ENCODE peak calls at places on chromosomes 12 and 14, in six cellular contexts. F, W, H, J, O and I are unnamed samples.

GRCh38 chr12:128994869-128995268 is 141.6 kb downstream of the GLT1D1 start:
- DNase-seq in O (no peak), F (no peak), W (no peak), J (no peak), H (no peak), I (no peak)

GRCh38 chr12:3727877-3728632 is 24.9 kb downstream of the CRACR2A start:
- DNase-seq in H (no peak), O (no peak), W (no peak), F (no peak), J (no peak), I (peak; percentile 34)

GRCh38 chr14:80494769-80495168 is 283.5 kb upstream of the DIO2 start:
- DNase-seq in J (no peak), W (no peak), H (no peak), F (no peak), O (no peak), I (no peak)

GRCh38 chr14:76390621-76391020 is 14.7 kb downstream of the ESRRB start:
- DNase-seq in H (no peak), W (no peak), O (no peak), F (no peak), J (no peak), I (no peak)

GRCh38 chr12:41055875-41056577 is 132.1 kb upstream of the PDZRN4 start:
- DNase-seq in W (no peak), F (no peak), O (no peak), H (no peak), J (no peak), I (peak; percentile 72)

GRCh38 chr12:127241056-127241830 is 1025.7 kb upstream of the TMEM132C start:
- DNase-seq in J (no peak), F (no peak), H (no peak), O (no peak), W (no peak), I (no peak)

GRCh38 chr12:42790761-42791151 is 201.2 kb upstream of the PRICKLE1 start:
- DNase-seq in F (peak; percentile 19), W (no peak), O (no peak), H (no peak), J (peak; percentile 46), I (no peak)

GRCh38 chr12:6946920-6947374 is 3.1 kb downstream of the C12orf57 start:
- DNase-seq in F (no peak), J (no peak), O (no peak), H (no peak), W (no peak), I (no peak)

GRCh38 chr14:91223028-91223783 is 21.3 kb downstream of the GPR68 start:
- DNase-seq in W (no peak), J (no peak), F (no peak), H (no peak), O (no peak), I (no peak)

GRCh38 chr12:107622005-107622404 is 63.6 kb upstream of the PWP1 start:
- DNase-seq in W (no peak), J (peak; percentile 72), H (no peak), F (no peak), O (no peak), I (no peak)

GRCh38 chr12:132179431-132180362 is 35.4 kb downstream of the NOC4L start:
- DNase-seq in O (no peak), J (no peak), W (no peak), F (no peak), H (no peak), I (no peak)